ENCODE peak calls at places on chromosomes 5 and 9, in nine cellular contexts. C is upper lobe of left lung, P is gastrocnemius medialis, X is A549, D is IMR-90, N is ovary, T is GM12891, Z is thyroid gland, V is Peyer's patch. J is an unnamed sample.

GRCh38 chr9:83346655-83347393 is 191.4 kb downstream of the FRMD3 start:
- DNase-seq in C (no peak), P (no peak), X (no peak), D (no peak), N (no peak), T (no peak), Z (peak; percentile 75), V (no peak), J (no peak)

GRCh38 chr5:95738069-95738468 is 6.9 kb downstream of the RHOBTB3 start:
- DNase-seq in C (no peak), P (no peak), X (no peak), D (no peak), N (no peak), T (no peak), Z (no peak), V (no peak), J (no peak)

GRCh38 chr5:159175547-159175946 is 33.8 kb downstream of the RNF145 start:
- DNase-seq in C (no peak), P (no peak), X (no peak), D (peak; percentile 55), N (no peak), T (no peak), Z (no peak), V (no peak), J (no peak)

GRCh38 chr5:141762790-141763368 is 80.8 kb upstream of the ARAP3 start:
- DNase-seq in C (no peak), P (no peak), X (no peak), D (no peak), N (no peak), T (no peak), Z (no peak), V (no peak), J (no peak)

GRCh38 chr5:133147411-133147810 is 95.6 kb downstream of the HSPA4 start:
- DNase-seq in C (no peak), P (no peak), X (no peak), D (no peak), N (no peak), T (no peak), Z (no peak), V (no peak), J (no peak)

GRCh38 chr9:113477661-113478060 is 14.1 kb downstream of the RGS3 start:
- DNase-seq in C (no peak), P (peak; percentile 5), X (no peak), D (no peak), N (no peak), T (no peak), Z (no peak), V (no peak), J (no peak)

GRCh38 chr9:109411818-109412352 is 86.2 kb downstream of the PTPN3 start:
- DNase-seq in C (no peak), P (no peak), X (peak; percentile 25), D (peak; percentile 50), N (peak; percentile 26), T (no peak), Z (peak; percentile 35), V (peak; percentile 27), J (peak; percentile 41)

GRCh38 chr9:126763130-126763764 is 41.6 kb upstream of the ZBTB43 start:
- DNase-seq in C (no peak), P (no peak), X (peak; percentile 40), D (no peak), N (no peak), T (no peak), Z (no peak), V (no peak), J (peak; percentile 68)

GRCh38 chr9:114300153-114300845 is 22.6 kb upstream of the ORM1 start:
- DNase-seq in C (peak; percentile 9), P (no peak), X (no peak), D (no peak), N (no peak), T (no peak), Z (no peak), V (no peak), J (no peak)

GRCh38 chr9:119289740-119290139 is 79.5 kb downstream of the BRINP1 start:
- DNase-seq in C (peak; percentile 38), P (peak; percentile 39), X (peak; percentile 9), D (no peak), N (no peak), T (peak; percentile 25), Z (peak; percentile 68), V (peak; percentile 25), J (peak; percentile 56)

GRCh38 chr5:159249158-159249557 is 13.9 kb upstream of the UBLCP1 start:
- DNase-seq in C (no peak), P (no peak), X (no peak), D (no peak), N (no peak), T (no peak), Z (no peak), V (no peak), J (no peak)

GRCh38 chr5:42787845-42788244 is 23.8 kb downstream of the SELENOP start:
- DNase-seq in C (no peak), P (no peak), X (no peak), D (no peak), N (no peak), T (no peak), Z (no peak), V (no peak), J (no peak)

GRCh38 chr5:126499742-126500396 is 76.7 kb downstream of the GRAMD2B start:
- DNase-seq in C (no peak), P (no peak), X (no peak), D (no peak), N (no peak), T (peak; percentile 15), Z (no peak), V (no peak), J (no peak)

GRCh38 chr5:1343931-1344901 is 683 bp downstream of the CLPTM1L start:
- DNase-seq in C (no peak), P (no peak), X (no peak), D (peak; percentile 12), N (peak; percentile 55), T (no peak), Z (peak; percentile 24), V (peak; percentile 23), J (no peak)

GRCh38 chr9:109313351-109313750 is 7.5 kb downstream of the EPB41L4B start:
- DNase-seq in C (no peak), P (no peak), X (no peak), D (no peak), N (no peak), T (no peak), Z (no peak), V (no peak), J (no peak)

GRCh38 chr5:68141494-68141893 is 74.1 kb upstream of the PIK3R1 start:
- DNase-seq in C (no peak), P (no peak), X (no peak), D (peak; percentile 83), N (no peak), T (no peak), Z (no peak), V (no peak), J (no peak)
- TF ChIP-seq POLR2A in C (no peak), P (no peak), X (no peak), D (no peak), N (no peak), T (no peak), Z (no peak), V (no peak), J (no peak)

GRCh38 chr9:35665471-35665818 is 450 bp upstream of the ARHGEF39 start:
- DNase-seq in C (no peak), P (no peak), X (no peak), D (no peak), N (no peak), T (no peak), Z (no peak), V (no peak), J (no peak)
- TF ChIP-seq POLR2A in C (no peak), P (no peak), X (no peak), D (no peak), N (no peak), T (no peak), Z (no peak), V (no peak), J (no peak)

GRCh38 chr9:136395345-136396218 is 4.4 kb downstream of the SNAPC4 start:
- DNase-seq in C (no peak), P (no peak), X (no peak), D (no peak), N (peak; percentile 19), T (no peak), Z (no peak), V (no peak), J (no peak)
- TF ChIP-seq POLR2A in C (no peak), P (no peak), X (no peak), D (no peak), N (no peak), T (no peak), Z (no peak), V (no peak), J (no peak)

GRCh38 chr9:111484564-111484878 is 338 bp upstream of the ECPAS start:
- DNase-seq in C (no peak), P (no peak), X (no peak), D (peak; percentile 15), N (no peak), T (no peak), Z (no peak), V (no peak), J (no peak)

GRCh38 chr9:111482656-111483418 is 1.3 kb downstream of the ECPAS start:
- DNase-seq in C (peak; percentile 85), P (peak; percentile 88), X (peak; percentile 65), D (peak; percentile 55), N (peak; percentile 79), T (peak; percentile 63), Z (peak; percentile 77), V (peak; percentile 80), J (peak; percentile 57)

GRCh38 chr9:111483419-111483861 is 743 bp downstream of the ECPAS start:
- DNase-seq in C (peak; percentile 28), P (no peak), X (no peak), D (no peak), N (peak; percentile 57), T (peak; percentile 55), Z (no peak), V (peak; percentile 25), J (peak; percentile 56)

GRCh38 chr9:111481885-111482636 is 2.1 kb downstream of the ECPAS start:
- DNase-seq in C (no peak), P (peak; percentile 67), X (no peak), D (peak; percentile 63), N (no peak), T (no peak), Z (no peak), V (no peak), J (no peak)

GRCh38 chr9:111483862-111484563 is at the start of gene ECPAS:
- DNase-seq in C (peak; percentile 83), P (peak; percentile 85), X (peak; percentile 89), D (peak; percentile 78), N (peak; percentile 77), T (peak; percentile 78), Z (peak; percentile 75), V (peak; percentile 65), J (peak; percentile 93)
- TF ChIP-seq POLR2A in C (no peak), P (peak; percentile 71), X (peak; percentile 58), D (peak; percentile 52), N (peak; percentile 52), T (peak; percentile 52), Z (peak; percentile 69), V (peak; percentile 60), J (peak; percentile 23)

GRCh38 chr9:137243626-137244485 is 2.8 kb downstream of the TUBB4B start:
- DNase-seq in C (no peak), P (no peak), X (no peak), D (no peak), N (no peak), T (no peak), Z (no peak), V (no peak), J (peak; percentile 82)
- TF ChIP-seq POLR2A in C (no peak), P (no peak), X (peak; percentile 40), D (no peak), N (no peak), T (peak; percentile 84), Z (no peak), V (peak; percentile 19), J (peak; percentile 71)